ENCODE peak calls at places on chromosomes 3 and 15, in five cellular contexts. C, H, F, D and E are unnamed samples.

GRCh38 chr3:17023006-17023664 is 138.4 kb downstream of the PLCL2 start:
- DNase-seq in C (no peak), D (peak), F (no peak), H (peak), E (no peak)

GRCh38 chr3:73681610-73682009 is 56.9 kb upstream of the PDZRN3 start:
- DNase-seq in H (no peak), F (no peak), C (no peak), D (no peak), E (no peak)

GRCh38 chr15:41970456-41970855 is 1.9 kb downstream of the EHD4 start:
- DNase-seq in F (peak), C (no peak), D (no peak), H (no peak), E (no peak)

GRCh38 chr3:50612234-50612972 is 829 bp upstream of the CISH start:
- DNase-seq in C (no peak), F (no peak), D (no peak), H (no peak), E (no peak)

GRCh38 chr15:69478259-69478687 is 25.7 kb downstream of the RPLP1 start:
- DNase-seq in C (peak), F (peak), H (peak), D (no peak), E (peak)

GRCh38 chr3:120858501-120858900 is 49.5 kb upstream of the STXBP5L start:
- DNase-seq in C (no peak), D (no peak), H (no peak), F (no peak), E (no peak)

GRCh38 chr3:77134801-77135200 is 94.9 kb downstream of the ROBO2 start:
- DNase-seq in F (no peak), H (no peak), C (no peak), D (no peak), E (peak)

GRCh38 chr15:52730163-52730562 is 51.0 kb upstream of the ATOSA start:
- DNase-seq in H (no peak), C (peak), F (no peak), D (peak), E (no peak)

GRCh38 chr3:111244760-111245159 is 173.1 kb downstream of the NECTIN3 start:
- DNase-seq in H (no peak), F (no peak), C (no peak), D (no peak), E (no peak)

GRCh38 chr3:78004578-78004977 is 964.7 kb downstream of the ROBO2 start:
- DNase-seq in C (no peak), D (no peak), F (no peak), H (no peak), E (no peak)

GRCh38 chr3:109927161-109927560 is 589.8 kb upstream of the DPPA4 start:
- DNase-seq in C (peak), F (no peak), H (no peak), D (no peak), E (no peak)

GRCh38 chr15:68335251-68335650 is 57.7 kb downstream of the FEM1B start:
- DNase-seq in C (no peak), F (no peak), D (no peak), H (no peak), E (peak)

GRCh38 chr3:102512734-102513518 is 78.1 kb downstream of the ZPLD1 start:
- DNase-seq in F (no peak), D (no peak), C (no peak), H (no peak), E (no peak)

GRCh38 chr3:152564454-152564853 is 270.5 kb upstream of the P2RY1 start:
- DNase-seq in D (no peak), F (no peak), H (no peak), C (no peak), E (no peak)

GRCh38 chr15:95196176-95196915 is 965.0 kb downstream of the MCTP2 start:
- DNase-seq in D (no peak), F (no peak), C (peak), H (no peak), E (no peak)

GRCh38 chr3:40016391-40016790 is 207.0 kb downstream of the MYRIP start:
- DNase-seq in F (no peak), C (peak), D (no peak), H (no peak), E (no peak)

GRCh38 chr3:49998326-49998725 is 58.4 kb downstream of the RBM6 start:
- DNase-seq in H (no peak), D (no peak), F (no peak), C (no peak), E (no peak)

GRCh38 chr3:130907966-130908365 is 14.1 kb downstream of the ATP2C1 start:
- DNase-seq in H (no peak), C (no peak), F (no peak), D (no peak), E (no peak)

GRCh38 chr15:74053941-74054529 is 28.3 kb downstream of the GOLGA6A start:
- DNase-seq in H (peak), C (peak), D (peak), F (peak), E (peak)

GRCh38 chr3:72997421-72997961 is 880 bp downstream of the PPP4R2 start:
- DNase-seq in C (peak), F (peak), D (peak), H (peak), E (peak)

GRCh38 chr15:69805248-69805953 is 292.3 kb downstream of the TLE3 start:
- DNase-seq in C (no peak), D (no peak), F (no peak), H (no peak), E (no peak)

GRCh38 chr3:194856296-194856695 is 170.6 kb downstream of the FAM43A start:
- DNase-seq in H (no peak), C (no peak), D (no peak), F (no peak), E (no peak)

GRCh38 chr15:101578443-101578894 is 73.7 kb downstream of the TM2D3 start:
- DNase-seq in H (no peak), F (peak), D (no peak), C (peak), E (peak)

GRCh38 chr3:194278186-194278845 is 72.8 kb downstream of the CPN2 start:
- DNase-seq in H (no peak), C (no peak), F (peak), D (no peak), E (no peak)

GRCh38 chr3:156455839-156456238 is 99.1 kb downstream of the SSR3 start:
- DNase-seq in F (no peak), C (peak), H (no peak), D (no peak), E (no peak)

GRCh38 chr15:59345326-59345725 is 27.3 kb downstream of the MYO1E start:
- DNase-seq in H (no peak), C (no peak), D (no peak), F (no peak), E (no peak)

GRCh38 chr3:17055374-17056276 is 170.9 kb downstream of the PLCL2 start:
- DNase-seq in D (no peak), H (no peak), F (no peak), C (no peak), E (no peak)

GRCh38 chr15:47862402-47862801 is 145.1 kb downstream of the SEMA6D start:
- DNase-seq in F (no peak), H (no peak), C (no peak), D (no peak), E (no peak)

GRCh38 chr3:149401215-149401925 is 23.9 kb upstream of the TM4SF1 start:
- DNase-seq in H (no peak), D (no peak), F (no peak), C (no peak), E (peak)